ENCODE peak calls at places on chromosomes 6 and 20, in four cellular contexts. B is adrenal gland, W is uterus, U is endothelial cell of umbilical vein. Y is an unnamed sample. For H3K4me1, the result is how much of the 10 kb centered on the place peaks cover.

GRCh38 chr6:157162756-157163433 is 160.4 kb downstream of the TMEM242 start:
- DNase-seq in B (no peak), U (no peak), W (no peak), Y (no peak)

GRCh38 chr20:38975539-38976120 is 13.5 kb downstream of the DHX35 start:
- DNase-seq in B (no peak), U (no peak), W (no peak), Y (no peak)

GRCh38 chr20:54532573-54532972 is 57.2 kb downstream of the DOK5 start:
- DNase-seq in B (no peak), W (no peak), U (no peak), Y (no peak)

GRCh38 chr20:45183084-45183483 is 8.4 kb downstream of the PI3 start:
- DNase-seq in U (no peak), W (no peak), B (no peak), Y (no peak)

GRCh38 chr20:45111799-45112471 is 3.0 kb downstream of the WFDC5 start:
- DNase-seq in B (no peak), W (no peak), U (peak), Y (no peak)

GRCh38 chr20:64232794-64233193 is 22.8 kb upstream of the PCMTD2 start:
- DNase-seq in B (peak), U (no peak), W (no peak), Y (peak)

GRCh38 chr6:91834813-91835212 is 1247.9 kb upstream of the MAP3K7 start:
- DNase-seq in B (no peak), U (no peak), W (no peak), Y (no peak)

GRCh38 chr6:16731503-16732018 is 29.7 kb downstream of the ATXN1 start:
- DNase-seq in W (no peak), U (peak), B (peak), Y (no peak)

GRCh38 chr20:15862178-15862577 is 711.1 kb downstream of the KIF16B start:
- DNase-seq in W (no peak), B (no peak), U (no peak), Y (no peak)

GRCh38 chr20:1417273-1417672 is 24.4 kb upstream of the FKBP1A start:
- DNase-seq in B (no peak), U (no peak), W (no peak), Y (no peak)

GRCh38 chr20:17417221-17417620 is 114.0 kb downstream of the BFSP1 start:
- DNase-seq in U (no peak), B (no peak), W (no peak), Y (no peak)

GRCh38 chr6:88141641-88142298 is 24.4 kb downstream of the CNR1 start:
- DNase-seq in U (no peak), B (no peak), W (no peak), Y (no peak)

GRCh38 chr20:10519361-10520048 is 84.4 kb downstream of the SLX4IP start:
- DNase-seq in U (no peak), B (no peak), W (no peak), Y (no peak)

GRCh38 chr6:70563540-70563939 is 3.2 kb upstream of the SDHAF4 start:
- DNase-seq in B (no peak), W (peak), U (no peak), Y (no peak)

GRCh38 chr6:23031986-23032385 is 462.6 kb downstream of the HDGFL1 start:
- DNase-seq in W (no peak), B (no peak), U (no peak), Y (no peak)

GRCh38 chr6:137690721-137691120 is 176.3 kb upstream of the TNFAIP3 start:
- DNase-seq in U (no peak), W (no peak), B (no peak), Y (no peak)

GRCh38 chr20:63782051-63782471 is 42.5 kb downstream of the SLC2A4RG start:
- DNase-seq in W (no peak), U (no peak), B (no peak), Y (no peak)

GRCh38 chr6:156421933-156422332 is 355.2 kb upstream of the ARID1B start:
- DNase-seq in B (no peak), W (no peak), U (no peak), Y (no peak)

GRCh38 chr6:161644521-161644920 is 370.7 kb upstream of the AGPAT4 start:
- DNase-seq in W (no peak), B (peak), U (no peak), Y (no peak)

GRCh38 chr6:9948600-9949138 is 466.2 kb downstream of the TFAP2A start:
- DNase-seq in B (no peak), W (no peak), U (no peak), Y (no peak)

GRCh38 chr20:6637160-6637579 is 130.3 kb upstream of the BMP2 start:
- DNase-seq in U (no peak), W (no peak), B (no peak), Y (no peak)

GRCh38 chr20:50274570-50275430 is 84.2 kb downstream of the CEBPB start:
- DNase-seq in U (no peak), W (no peak), B (peak), Y (peak)

DNA sequence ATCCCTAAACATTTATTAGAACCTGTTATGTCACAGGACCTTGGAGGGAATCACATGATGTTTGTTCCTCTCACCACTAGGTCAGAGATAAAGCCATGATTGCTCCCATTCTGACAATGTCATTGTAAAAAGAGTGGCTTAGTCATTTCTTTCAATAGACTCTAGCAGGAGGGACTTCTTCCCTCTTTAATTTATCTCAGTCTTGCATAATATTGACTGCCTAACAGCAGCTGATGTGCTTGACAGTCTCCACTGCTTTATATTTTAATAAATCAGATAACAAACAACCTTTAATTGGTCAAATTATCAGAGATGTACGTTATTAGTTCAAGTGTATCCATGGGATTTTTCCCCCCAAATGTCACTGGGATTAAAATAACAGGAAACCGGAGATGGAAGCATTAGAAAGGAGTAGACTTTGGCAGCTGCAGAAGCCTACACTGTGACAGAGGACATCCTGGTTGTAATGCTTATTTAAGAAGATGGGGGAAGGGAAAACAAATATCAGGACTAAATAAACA is 39.6 kb downstream of the LAMA4 start:
- DNase-seq in U (peak), W (no peak), B (no peak), Y (no peak)
- TF ChIP-seq POLR2A in U (peak), W (no peak), B (no peak), Y (no peak)

GRCh38 chr20:37915800-37916570 is 13.1 kb downstream of the VSTM2L start:
- DNase-seq in W (peak), B (no peak), U (no peak), Y (no peak)

GRCh38 chr20:37914367-37914671 is 11.4 kb downstream of the VSTM2L start:
- DNase-seq in U (no peak), W (no peak), B (no peak), Y (no peak)

GRCh38 chr20:37915434-37915787 is 12.5 kb downstream of the VSTM2L start:
- DNase-seq in U (no peak), W (no peak), B (no peak), Y (no peak)

GRCh38 chr20:37913563-37914366 is 10.8 kb downstream of the VSTM2L start:
- DNase-seq in W (peak), B (no peak), U (no peak), Y (no peak)

GRCh38 chr20:37914672-37915433 is 11.9 kb downstream of the VSTM2L start:
- DNase-seq in B (no peak), U (no peak), W (peak), Y (no peak)
- H3K4me1 ChIP-seq in B (under half), U (under half), W (under half), Y (under half)

GRCh38 chr20:58473818-58474425 is 41.3 kb downstream of the APCDD1L start:
- DNase-seq in B (no peak), W (no peak), U (no peak), Y (no peak)
- H3K4me3 ChIP-seq in B (no peak), W (no peak), U (no peak), Y (no peak)

DNA sequence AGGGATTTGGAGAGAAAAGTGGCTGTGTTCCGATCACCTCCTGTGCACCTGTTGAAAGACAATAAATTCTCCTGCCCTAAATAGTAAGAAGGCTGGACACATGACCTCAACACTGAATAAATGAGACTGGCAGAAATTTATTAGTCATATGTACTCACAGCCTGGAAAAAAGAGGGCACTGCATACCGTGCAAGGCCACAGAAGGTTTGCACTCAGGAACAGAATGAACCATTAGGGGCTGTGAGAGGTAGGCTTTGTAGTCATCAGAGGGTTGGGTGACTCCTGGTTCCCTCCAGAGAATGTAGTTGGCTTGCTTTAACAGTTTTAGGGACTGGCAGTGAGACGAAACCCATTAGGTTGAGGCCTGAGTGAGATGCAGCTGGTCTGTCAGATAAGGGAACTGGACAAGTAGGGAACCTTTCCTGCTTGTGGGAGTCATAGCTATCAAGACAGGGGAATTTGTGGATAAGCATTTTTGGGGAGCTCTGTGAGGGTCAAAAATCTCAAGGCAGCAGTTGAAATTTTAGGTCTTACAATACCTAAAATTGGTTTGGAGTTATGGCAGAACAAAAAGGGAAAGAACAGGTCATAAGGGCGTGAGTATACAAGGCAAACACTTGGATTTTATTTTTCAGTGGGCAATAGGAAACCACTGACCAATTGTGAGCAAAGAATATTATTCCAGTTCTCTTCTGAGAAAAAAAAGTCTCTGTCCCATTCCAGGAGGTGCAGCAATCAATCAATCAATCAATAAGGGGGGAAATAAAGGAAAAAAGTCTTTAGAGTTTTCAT is 67.9 kb upstream of the BTN3A2 start:
- DNase-seq in B (peak), U (peak), W (no peak), Y (no peak)
- TF ChIP-seq POLR2A in B (peak), U (no peak), W (no peak), Y (no peak)

GRCh38 chr6:41039060-41039998 is at the start of gene UNC5CL:
- DNase-seq in B (peak), W (no peak), U (peak), Y (no peak)
- H3K4me1 ChIP-seq in B (under half), W (under half), U (under half), Y (under half)

DNA sequence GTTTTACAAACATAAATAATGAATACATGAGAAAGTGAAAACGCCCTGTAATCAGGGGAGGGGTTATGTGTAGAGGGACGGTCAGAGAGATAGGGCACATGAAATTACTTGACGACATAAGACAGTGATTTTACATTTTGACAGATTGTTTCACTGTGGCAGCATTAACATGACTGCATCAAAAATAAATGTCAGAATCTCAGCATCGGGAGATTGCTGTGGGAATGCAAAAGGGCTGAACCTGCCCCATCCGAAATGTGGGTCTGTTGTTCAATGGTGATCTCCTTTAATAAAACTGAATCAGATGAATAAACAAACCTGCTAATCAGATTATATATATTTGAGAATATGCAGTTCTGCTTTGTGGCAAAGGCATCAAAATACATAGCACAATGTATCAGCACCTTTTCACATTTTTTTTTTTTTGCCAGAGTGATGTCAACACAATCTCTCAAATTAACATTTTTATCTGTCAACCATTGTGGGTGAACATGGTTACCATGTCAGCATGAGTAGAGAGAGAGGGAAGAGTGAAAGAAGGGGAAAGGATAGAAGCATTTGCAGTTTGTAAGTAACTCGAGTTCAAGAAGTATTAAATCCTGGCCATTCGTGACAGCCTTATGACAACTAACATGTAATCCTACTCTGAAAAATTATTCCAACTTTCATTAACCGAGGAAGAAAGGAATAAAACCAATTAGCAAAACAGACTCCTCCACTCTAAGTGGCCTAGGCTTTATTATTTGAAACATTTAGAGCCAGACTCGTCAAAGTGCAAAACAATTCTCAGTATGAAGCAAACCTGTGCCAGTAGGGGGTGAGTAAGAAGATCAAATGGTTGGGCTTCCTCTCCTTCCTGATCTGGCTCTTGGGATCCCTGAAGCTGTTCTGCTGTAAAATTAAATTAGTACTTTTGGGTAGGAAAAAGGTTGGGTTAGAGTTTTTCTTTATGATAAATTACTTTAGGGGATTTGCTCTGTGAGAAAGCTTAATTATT is 177.3 kb upstream of the MAN1A1 start:
- DNase-seq in U (no peak), B (no peak), W (no peak), Y (no peak)
- H3K4me3 ChIP-seq in U (no peak), B (no peak), W (no peak), Y (no peak)

DNA sequence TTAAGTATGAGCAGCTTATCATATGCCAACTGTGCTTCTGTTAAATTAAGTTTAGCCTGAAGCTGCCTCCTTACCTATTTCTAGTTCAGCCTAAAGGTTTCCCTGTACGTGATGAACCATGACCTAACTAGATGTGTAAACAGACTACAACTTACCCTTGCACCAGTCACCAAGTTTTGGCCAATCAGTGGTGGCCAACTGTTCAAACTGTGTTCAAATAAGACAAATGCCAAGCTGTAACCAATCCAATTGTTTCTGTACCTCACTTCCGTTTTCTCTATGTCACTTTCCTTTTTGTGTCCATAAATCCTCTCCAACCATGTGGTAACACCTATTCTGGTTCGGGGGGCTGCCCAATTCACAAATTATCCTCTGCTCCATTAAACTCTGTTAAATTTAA is 6.0 kb upstream of the SLC2A10 start:
- DNase-seq in B (no peak), W (no peak), U (no peak), Y (no peak)
- TF ChIP-seq POLR2A in B (no peak), W (no peak), U (no peak), Y (no peak)